ENCODE peak calls at places on chromosomes 12 and 14, in five cellular contexts. F is HCT116, V is fibroblast of lung, C is GM23248, T is keratinocyte. O is an unnamed sample.

GRCh38 chr14:43803076-43803689 is 703.9 kb downstream of the FSCB start:
- DNase-seq in C (no peak), F (no peak), V (no peak), T (no peak), O (no peak)

GRCh38 chr14:69101331-69101826 is 51.5 kb downstream of the DCAF5 start:
- DNase-seq in F (peak), V (peak), C (peak), T (no peak), O (peak)

GRCh38 chr12:126139355-126139754 is 1074.1 kb downstream of the AACS start:
- DNase-seq in T (no peak), C (no peak), F (no peak), V (no peak), O (no peak)

GRCh38 chr12:52524241-52524897 is 4.2 kb upstream of the KRT5 start:
- DNase-seq in F (no peak), C (no peak), V (no peak), T (peak), O (no peak)

GRCh38 chr12:111767362-111768158 is 827 bp downstream of the ALDH2 start:
- DNase-seq in T (no peak), V (peak), F (peak), C (peak), O (peak)

GRCh38 chr12:128180166-128180565 is 86.8 kb upstream of the TMEM132C start:
- DNase-seq in T (no peak), F (no peak), V (no peak), C (no peak), O (no peak)

GRCh38 chr14:92490239-92490959 is 23.2 kb upstream of the RIN3 start:
- DNase-seq in C (no peak), F (no peak), T (no peak), V (no peak), O (peak)

GRCh38 chr12:126337556-126337955 is 1272.3 kb downstream of the AACS start:
- DNase-seq in V (peak), C (peak), F (no peak), T (no peak), O (no peak)

GRCh38 chr14:51463461-51463860 is 188.2 kb upstream of the FRMD6 start:
- DNase-seq in T (no peak), C (no peak), F (no peak), V (no peak), O (no peak)

GRCh38 chr14:42994001-42994736 is 1387.5 kb downstream of the LRFN5 start:
- DNase-seq in C (peak), F (no peak), T (no peak), V (peak), O (peak)

GRCh38 chr14:100375273-100375962 is 52.3 kb downstream of the SLC25A47 start:
- DNase-seq in V (peak), T (no peak), C (peak), F (peak), O (peak)

GRCh38 chr12:101018540-101018939 is 191.5 kb downstream of the SLC5A8 start:
- DNase-seq in C (peak), F (peak), V (peak), T (peak), O (no peak)

GRCh38 chr14:61250063-61250462 is 31.1 kb downstream of the TMEM30B start:
- DNase-seq in V (no peak), C (no peak), F (no peak), T (no peak), O (no peak)

GRCh38 chr12:64221656-64222010 is 463 bp downstream of the KICS2 start:
- DNase-seq in T (peak), F (peak), C (peak), V (peak), O (peak)

GRCh38 chr12:24899503-24900098 is 49.3 kb downstream of the BCAT1 start:
- DNase-seq in C (no peak), T (no peak), F (no peak), V (no peak), O (no peak)

GRCh38 chr12:117452071-117452470 is 90.6 kb upstream of the NOS1 start:
- DNase-seq in F (no peak), T (no peak), C (no peak), V (no peak), O (no peak)

GRCh38 chr14:84228702-84229101 is 1301.2 kb upstream of the FLRT2 start:
- DNase-seq in C (no peak), V (no peak), F (no peak), T (no peak), O (no peak)

GRCh38 chr14:69316449-69317391 is 56.8 kb downstream of the GALNT16 start:
- DNase-seq in F (no peak), C (peak), V (peak), T (peak), O (peak)

GRCh38 chr12:20445693-20446092 is 77.4 kb downstream of the PDE3A start:
- DNase-seq in F (no peak), T (no peak), V (no peak), C (no peak), O (no peak)
- H2AFZ ChIP-seq in F (no peak), T (no peak), V (no peak), C (no peak), O (no peak)

DNA sequence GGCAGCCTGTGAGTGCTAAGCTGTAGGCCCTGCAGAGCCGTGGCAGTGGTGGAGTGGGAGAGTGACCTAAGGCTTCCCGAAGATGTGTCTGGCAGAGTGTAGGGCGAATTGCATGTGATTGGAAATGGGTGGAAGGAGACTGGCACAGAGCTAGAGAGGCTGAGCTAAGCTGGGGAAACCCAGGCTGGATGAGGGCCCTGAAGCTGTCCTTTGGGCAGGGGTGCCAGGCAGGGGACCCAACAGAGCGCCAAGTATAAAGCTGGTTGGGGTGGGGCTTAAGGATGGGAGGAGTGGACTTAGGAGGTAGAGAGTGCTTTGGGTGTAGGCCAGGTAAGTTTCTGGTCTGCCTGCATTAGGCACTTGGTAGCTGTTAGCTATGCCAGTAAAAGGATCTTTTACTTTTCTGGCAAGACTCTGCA is 47.9 kb downstream of the WDR20 start:
- DNase-seq in V (no peak), C (peak), T (no peak), F (no peak), O (no peak)
- H3K27ac ChIP-seq in V (no peak), C (peak), T (peak), F (peak), O (peak)

GRCh38 chr12:7042847-7043246 is 17.7 kb upstream of the C1S start:
- DNase-seq in F (peak), V (peak), C (peak), T (no peak), O (peak)

GRCh38 chr12:7046383-7047143 is 14.0 kb upstream of the C1S start:
- DNase-seq in F (no peak), V (no peak), T (no peak), C (no peak), O (no peak)

GRCh38 chr12:7047318-7047717 is 13.2 kb upstream of the C1S start:
- DNase-seq in T (no peak), F (no peak), V (no peak), C (no peak), O (no peak)

DNA sequence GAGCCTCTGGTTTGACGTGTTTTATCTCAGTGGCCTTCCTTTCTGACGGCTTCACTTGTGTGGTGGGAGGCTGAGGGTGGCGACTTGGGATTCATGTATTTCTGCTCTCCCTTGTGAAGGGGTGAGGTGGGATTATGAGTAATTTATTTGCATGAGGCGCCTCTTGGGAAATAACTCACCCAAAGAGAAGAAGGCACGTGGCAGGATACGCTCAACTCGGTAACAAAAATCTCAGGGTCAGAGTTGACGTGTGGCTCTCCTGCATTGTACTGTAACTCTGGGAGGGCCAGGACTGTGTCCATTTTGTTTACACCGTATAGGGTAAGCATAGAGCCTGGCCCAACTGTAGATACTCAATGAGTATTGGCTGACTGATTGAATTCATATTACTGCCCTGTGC is 14.6 kb upstream of the C1S start:
- DNase-seq in V (no peak), T (no peak), C (no peak), F (no peak), O (no peak)
- H2AFZ ChIP-seq in V (no peak), T (no peak), C (no peak), F (no peak), O (no peak)

GRCh38 chr12:13204428-13204827 is 7.9 kb downstream of the EMP1 start:
- DNase-seq in V (peak), F (no peak), C (peak), T (no peak), O (no peak)

GRCh38 chr12:13208533-13209278 is 12.2 kb downstream of the EMP1 start:
- DNase-seq in F (no peak), C (peak), V (no peak), T (no peak), O (no peak)

GRCh38 chr12:13206560-13206897 is 10.0 kb downstream of the EMP1 start:
- DNase-seq in V (no peak), T (no peak), C (no peak), F (no peak), O (no peak)

GRCh38 chr12:13203028-13203922 is 6.7 kb downstream of the EMP1 start:
- DNase-seq in V (no peak), F (no peak), T (no peak), C (peak), O (no peak)

GRCh38 chr12:13205809-13206559 is 9.5 kb downstream of the EMP1 start:
- DNase-seq in T (no peak), F (peak), V (peak), C (peak), O (peak)
- H3K27ac ChIP-seq in T (peak), F (peak), V (peak), C (peak), O (peak)

GRCh38 chr12:124217508-124217981 is 77.3 kb upstream of the RFLNA start:
- DNase-seq in V (peak), F (no peak), T (no peak), C (peak), O (no peak)
- H2AFZ ChIP-seq in V (no peak), F (no peak), T (peak), C (peak), O (peak)

GRCh38 chr12:39062266-39062996 is 157.0 kb upstream of the CPNE8 start:
- DNase-seq in V (no peak), C (no peak), T (no peak), F (no peak), O (no peak)

GRCh38 chr12:39061576-39061975 is 156.2 kb upstream of the CPNE8 start:
- DNase-seq in C (no peak), T (no peak), F (no peak), V (no peak), O (no peak)

GRCh38 chr12:39065455-39065854 is 160.1 kb upstream of the CPNE8 start:
- DNase-seq in C (no peak), V (no peak), T (no peak), F (no peak), O (no peak)

GRCh38 chr12:39064712-39065111 is 159.3 kb upstream of the CPNE8 start:
- DNase-seq in F (no peak), T (no peak), V (no peak), C (no peak), O (no peak)
- H3K27ac ChIP-seq in F (no peak), T (no peak), V (no peak), C (no peak), O (no peak)

GRCh38 chr12:6340745-6341438 is 984 bp downstream of the TNFRSF1A start:
- DNase-seq in C (peak), V (no peak), F (no peak), T (no peak), O (peak)
- H2AFZ ChIP-seq in C (no peak), V (no peak), F (no peak), T (no peak), O (no peak)